ENCODE peak calls at places on chromosomes 4 and X, in seven cellular contexts. Q, O, W, P, M, Y and G are unnamed samples.

GRCh38 chr4:147289181-147289580 is 191.7 kb upstream of the EDNRA start:
- DNase-seq in W (peak), P (peak), M (peak), O (no peak), Q (no peak), Y (no peak), G (no peak)

GRCh38 chr4:3184725-3185124 is 64.2 kb upstream of the MSANTD1 start:
- DNase-seq in P (no peak), W (no peak), Y (no peak), Q (no peak), O (no peak), M (no peak), G (no peak)

GRCh38 chr4:169272265-169272886 is 1.6 kb upstream of the SH3RF1 start:
- DNase-seq in P (peak), M (peak), Y (no peak), Q (no peak), W (peak), O (peak), G (peak)

GRCh38 chr4:126051709-126052424 is 737.1 kb downstream of the FAT4 start:
- DNase-seq in P (peak), O (peak), Q (no peak), Y (no peak), M (peak), W (peak), G (peak)

GRCh38 chrX:150616863-150617198 is 48.4 kb downstream of the MTM1 start:
- DNase-seq in O (peak), W (peak), Q (no peak), Y (no peak), P (peak), M (no peak), G (peak)

GRCh38 chrX:133983974-133984578 is 1.3 kb downstream of the GPC3 start:
- DNase-seq in P (no peak), M (no peak), W (peak), Y (no peak), Q (no peak), O (no peak), G (no peak)

GRCh38 chr4:149768477-149768876 is 47.2 kb downstream of the IQCM start:
- DNase-seq in Q (no peak), M (no peak), Y (no peak), P (no peak), O (no peak), W (no peak), G (no peak)

GRCh38 chrX:132023117-132023895 is at the start of gene STK26:
- DNase-seq in P (peak), M (peak), O (no peak), Y (peak), Q (peak), W (peak), G (peak)

GRCh38 chr4:40749717-40750460 is at the start of gene NSUN7:
- DNase-seq in Q (peak), P (no peak), O (no peak), W (peak), M (no peak), Y (peak), G (no peak)

GRCh38 chr4:37623125-37623524 is 63.1 kb downstream of the RELL1 start:
- DNase-seq in Y (no peak), M (no peak), O (no peak), P (peak), Q (no peak), W (peak), G (no peak)

GRCh38 chr4:7379161-7379560 is 55.6 kb downstream of the PSAPL1 start:
- DNase-seq in M (no peak), P (no peak), Q (no peak), Y (no peak), O (no peak), W (no peak), G (no peak)

GRCh38 chrX:115372026-115372610 is 82.6 kb downstream of the LUZP4 start:
- DNase-seq in M (peak), Q (no peak), W (peak), Y (no peak), P (peak), O (peak), G (peak)

GRCh38 chrX:118520206-118520857 is 24.7 kb downstream of the DOCK11 start:
- DNase-seq in W (peak), M (peak), O (peak), Q (no peak), Y (no peak), P (peak), G (peak)

GRCh38 chr4:169383724-169384123 is 113.0 kb upstream of the SH3RF1 start:
- DNase-seq in W (peak), Y (no peak), P (peak), Q (no peak), O (peak), M (peak), G (peak)

GRCh38 chr4:87058272-87059073 is 123.7 kb downstream of the AFF1 start:
- DNase-seq in W (peak), M (no peak), Y (no peak), Q (no peak), P (no peak), O (no peak), G (no peak)

GRCh38 chrX:96705905-96706304 is 21.3 kb downstream of the DIAPH2 start:
- DNase-seq in P (no peak), Q (no peak), M (no peak), O (no peak), Y (no peak), W (no peak), G (no peak)

GRCh38 chrX:149510386-149510785 is 5.3 kb upstream of the IDS start:
- DNase-seq in Y (no peak), Q (no peak), M (peak), O (no peak), W (peak), P (peak), G (peak)

GRCh38 chr4:125368161-125368560 is 53.4 kb downstream of the FAT4 start:
- DNase-seq in M (peak), W (peak), P (peak), O (peak), Q (no peak), Y (no peak), G (peak)

GRCh38 chr4:76726141-76726540 is 171.8 kb downstream of the SOWAHB start:
- DNase-seq in M (peak), Y (no peak), P (no peak), O (peak), Q (no peak), W (peak), G (no peak)

GRCh38 chrX:18983711-18984380 is at the start of gene PHKA2:
- DNase-seq in P (peak), Y (peak), O (no peak), Q (peak), M (peak), W (peak), G (no peak)

GRCh38 chr4:116925900-116926457 is 159.4 kb downstream of the TRAM1L1 start:
- DNase-seq in M (no peak), P (no peak), O (no peak), Q (no peak), W (peak), Y (no peak), G (no peak)

GRCh38 chr4:151227731-151228130 is 49.2 kb upstream of the PRSS48 start:
- DNase-seq in M (peak), Y (peak), O (peak), P (peak), W (peak), Q (peak), G (peak)

GRCh38 chrX:117910216-117910615 is 206.4 kb downstream of the KLHL13 start:
- DNase-seq in P (no peak), Q (no peak), W (no peak), Y (no peak), M (no peak), O (peak), G (no peak)

GRCh38 chrX:139932901-139933796 is at the start of gene ATP11C:
- DNase-seq in M (peak), Y (peak), Q (peak), O (peak), W (peak), P (peak), G (peak)

GRCh38 chr4:150078041-150078995 is at the start of gene DCLK2:
- DNase-seq in P (peak), W (peak), Y (peak), Q (peak), M (peak), O (peak), G (peak)

GRCh38 chrX:96683997-96684338 is 674 bp upstream of the DIAPH2 start:
- DNase-seq in W (peak), P (peak), Y (no peak), Q (no peak), O (no peak), M (no peak), G (no peak)

GRCh38 chrX:10981491-10981890 is 129.6 kb upstream of the HCCS start:
- DNase-seq in M (no peak), Q (no peak), W (no peak), O (no peak), Y (no peak), P (no peak), G (no peak)

GRCh38 chr4:107380836-107381438 is 339.1 kb downstream of the PAPSS1 start:
- DNase-seq in O (no peak), M (no peak), W (peak), P (peak), Y (no peak), Q (no peak), G (no peak)

GRCh38 chr4:4685810-4686209 is 144.0 kb upstream of the STX18 start:
- DNase-seq in W (no peak), M (no peak), O (no peak), Y (no peak), Q (no peak), P (no peak), G (peak)

GRCh38 chrX:78997870-78998558 is 52.8 kb downstream of the P2RY10 start:
- DNase-seq in W (no peak), M (no peak), O (no peak), P (no peak), Y (no peak), Q (no peak), G (no peak)

GRCh38 chr4:5968246-5968645 is 50.0 kb downstream of the C4orf50 start:
- DNase-seq in O (no peak), Q (peak), W (no peak), P (no peak), M (no peak), Y (no peak), G (no peak)

GRCh38 chrX:7891928-7892327 is 35.3 kb downstream of the PNPLA4 start:
- DNase-seq in M (peak), Q (no peak), Y (no peak), O (no peak), P (no peak), W (no peak), G (no peak)

GRCh38 chrX:40008841-40009461 is 88.8 kb downstream of the BCOR start:
- DNase-seq in Y (peak), W (peak), O (no peak), Q (no peak), P (no peak), M (peak), G (no peak)

DNA sequence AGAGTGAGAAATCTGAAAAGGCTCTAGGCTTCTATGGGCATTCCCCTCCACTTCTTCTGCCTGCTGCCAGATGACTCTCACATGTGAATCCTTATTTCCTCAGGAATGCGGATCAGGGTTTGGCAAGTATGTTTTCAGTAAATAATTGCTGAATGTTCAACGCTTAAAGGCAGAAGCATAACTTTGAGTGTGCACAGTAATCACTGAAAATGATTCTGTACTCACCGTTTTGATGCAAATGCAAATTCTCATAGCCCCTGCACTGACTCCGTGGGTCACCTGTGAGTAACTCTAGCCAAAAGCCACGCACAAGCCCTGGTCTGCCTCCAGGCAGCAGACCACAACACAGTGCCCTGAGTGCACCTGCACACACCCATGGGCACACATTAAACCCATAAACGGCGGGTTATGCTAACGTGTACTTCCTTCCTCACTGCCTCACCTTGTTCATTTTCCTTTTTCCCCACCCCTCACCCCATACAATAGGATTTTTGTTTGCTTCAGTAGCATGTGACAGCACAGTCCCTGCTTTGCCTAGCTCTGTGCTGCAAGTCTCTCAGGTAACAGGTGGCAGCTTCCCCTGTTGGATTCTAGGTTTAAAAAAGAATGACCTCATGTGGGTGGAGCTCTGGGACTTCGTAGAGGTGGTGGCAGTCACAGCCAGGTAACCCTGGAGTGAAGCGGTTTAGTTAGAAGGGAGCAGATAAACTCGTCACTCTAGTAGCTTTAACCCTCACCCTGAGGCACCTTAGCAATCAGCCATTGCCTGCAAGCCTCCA is at the start of gene ARHGEF38:
- DNase-seq in Q (no peak), O (peak), W (peak), Y (no peak), M (no peak), P (peak), G (no peak)
- H3K4me3 ChIP-seq in Q (no peak), O (no peak), W (no peak), Y (no peak), M (no peak), P (no peak), G (no peak)

DNA sequence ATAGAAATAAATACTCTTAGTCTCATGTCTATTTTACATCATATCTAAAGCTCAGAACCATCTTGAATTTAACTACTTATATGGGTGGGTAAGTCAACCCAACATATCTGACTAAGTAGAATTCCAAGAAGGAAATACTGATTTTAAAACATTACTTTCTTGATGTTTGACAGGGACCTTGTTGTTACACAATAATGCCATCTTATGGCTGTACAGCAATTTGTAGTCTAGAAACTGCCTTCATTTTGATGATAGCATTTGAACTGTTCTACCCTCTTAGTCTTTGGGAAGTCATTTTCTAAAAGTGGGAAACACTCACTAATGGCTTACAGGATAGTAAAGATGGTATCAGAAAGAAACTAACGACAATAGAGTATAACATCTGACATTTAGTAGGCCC is 929.5 kb downstream of the DMD start:
- DNase-seq in M (no peak), O (no peak), W (no peak), Y (no peak), P (no peak), Q (no peak), G (no peak)
- TF ChIP-seq CTCF in M (no peak), O (no peak), W (no peak), Y (no peak), P (no peak), Q (no peak), G (no peak)

GRCh38 chr4:185127021-185127925 is 15.8 kb upstream of the SLC25A4 start:
- DNase-seq in M (peak), W (peak), Y (peak), Q (no peak), O (no peak), P (no peak), G (no peak)

GRCh38 chr4:185123479-185123878 is 19.6 kb upstream of the SLC25A4 start:
- DNase-seq in M (no peak), Q (no peak), O (no peak), P (no peak), Y (no peak), W (no peak), G (no peak)

GRCh38 chr4:185119927-185120630 is 23.0 kb upstream of the SLC25A4 start:
- DNase-seq in W (no peak), M (no peak), Q (no peak), P (no peak), Y (no peak), O (peak), G (no peak)

GRCh38 chr4:185120631-185120946 is 22.5 kb upstream of the SLC25A4 start:
- DNase-seq in Q (no peak), Y (no peak), W (no peak), M (no peak), O (no peak), P (no peak), G (no peak)

DNA sequence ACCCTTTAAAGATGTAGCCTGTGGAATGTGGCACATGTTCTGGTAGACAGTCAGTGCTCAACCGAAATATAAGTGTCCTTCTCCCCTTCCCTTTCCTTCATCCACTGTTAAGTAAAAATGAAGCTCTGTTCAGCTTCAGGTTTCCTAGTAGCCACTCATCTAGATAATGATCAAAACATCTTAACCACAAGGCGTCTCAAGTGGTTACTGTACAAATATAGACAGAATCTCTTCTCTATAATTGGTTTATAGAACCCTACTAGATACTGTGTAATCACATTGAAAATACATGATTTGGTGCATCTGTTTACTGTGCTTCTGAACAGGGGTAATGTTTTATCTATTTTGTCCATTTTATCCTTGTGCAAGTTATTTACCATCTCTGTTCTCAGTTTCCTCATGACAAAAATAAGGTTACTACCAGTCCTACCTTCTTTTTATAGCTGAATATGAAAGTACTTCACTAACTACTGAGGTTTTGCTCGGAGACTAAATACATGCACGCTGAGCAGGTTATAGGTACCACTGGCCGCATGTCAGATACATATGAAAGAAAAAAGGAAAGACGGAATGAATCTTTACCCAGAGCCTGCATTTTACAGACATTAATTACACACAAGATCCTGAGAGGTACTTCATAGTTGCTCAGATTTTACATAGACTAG is 20.3 kb upstream of the SLC25A4 start:
- DNase-seq in P (no peak), Y (no peak), O (no peak), Q (no peak), W (no peak), M (no peak), G (no peak)
- H3K4me3 ChIP-seq in P (no peak), Y (no peak), O (no peak), Q (no peak), W (no peak), M (no peak), G (no peak)

DNA sequence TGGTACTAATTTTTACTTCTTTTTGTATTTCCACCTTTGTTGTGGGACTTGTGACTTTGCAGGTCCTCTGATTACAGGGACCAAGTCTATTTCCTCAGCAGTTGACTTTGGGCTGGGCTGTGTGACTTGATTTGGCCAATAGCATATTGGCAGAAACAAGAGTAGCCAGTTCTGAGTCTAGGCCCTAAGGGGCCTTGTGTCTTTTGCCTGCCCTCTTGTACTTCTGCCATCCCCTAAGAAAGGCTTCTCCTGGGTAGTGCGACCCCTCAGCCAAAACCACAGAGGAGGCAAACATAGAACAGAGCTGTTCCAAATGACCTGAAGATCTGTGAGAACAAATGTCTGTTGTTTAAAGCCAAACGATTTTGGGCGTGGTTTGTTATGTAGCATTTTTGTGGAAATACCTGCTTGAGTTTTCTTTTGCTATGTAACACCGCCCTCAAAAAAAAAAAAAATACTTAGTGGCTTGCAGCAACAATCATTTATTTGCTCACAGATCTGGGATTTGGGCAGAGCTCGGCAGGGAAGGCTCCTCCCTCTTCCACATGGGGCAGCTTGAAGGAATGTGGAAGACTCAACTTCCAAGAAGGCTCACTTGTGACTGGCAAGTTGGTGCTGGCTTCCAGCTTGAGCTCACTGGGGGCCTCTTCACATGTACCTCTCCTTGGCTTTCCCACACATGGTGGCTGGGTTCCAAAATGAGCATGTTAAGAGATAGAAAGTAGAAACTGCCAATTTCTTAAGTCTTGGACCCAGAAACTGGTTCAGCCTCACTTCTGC is 423.0 kb upstream of the CNKSR2 start:
- DNase-seq in Q (no peak), Y (no peak), P (no peak), O (no peak), W (no peak), M (no peak), G (no peak)
- TF ChIP-seq CTCF in Q (no peak), Y (no peak), P (no peak), O (no peak), W (no peak), M (no peak), G (no peak)

GRCh38 chr4:54092800-54093608 is 7.0 kb upstream of the GSX2 start:
- DNase-seq in Q (no peak), M (no peak), W (no peak), O (no peak), P (no peak), Y (no peak), G (no peak)
- H3K4me3 ChIP-seq in Q (no peak), M (no peak), W (no peak), O (no peak), P (no peak), Y (no peak), G (no peak)

DNA sequence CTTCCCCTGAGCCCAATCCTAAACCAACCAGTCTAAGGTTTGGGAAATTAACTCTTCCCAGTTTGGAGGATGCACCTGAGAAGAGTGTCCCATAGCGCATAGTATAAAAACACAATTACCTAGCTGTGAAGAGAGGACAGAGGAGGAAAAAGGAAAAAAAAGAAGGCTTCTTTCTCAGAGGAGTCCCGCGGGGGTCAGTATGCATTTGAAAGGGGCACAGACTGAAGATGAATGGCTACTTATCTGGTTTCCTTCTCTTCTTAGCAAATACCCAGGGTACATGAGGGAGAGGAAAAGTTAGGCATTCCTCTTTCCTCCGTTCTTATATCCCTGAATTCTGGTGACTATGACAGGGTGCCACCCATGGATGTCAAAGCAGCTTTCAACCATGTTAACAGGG is 96.9 kb downstream of the TMEM47 start:
- DNase-seq in P (no peak), Q (no peak), M (no peak), Y (no peak), O (no peak), W (no peak), G (no peak)
- TF ChIP-seq CTCF in P (no peak), Q (no peak), M (no peak), Y (no peak), O (no peak), W (no peak), G (no peak)

GRCh38 chr4:182082910-182083309 is 160.3 kb upstream of the TENM3 start:
- DNase-seq in O (no peak), W (no peak), M (no peak), Y (no peak), Q (no peak), P (no peak), G (no peak)

GRCh38 chr4:182089326-182089725 is 153.9 kb upstream of the TENM3 start:
- DNase-seq in Y (no peak), O (no peak), M (no peak), P (peak), W (peak), Q (no peak), G (peak)

GRCh38 chr4:182085051-182085480 is 158.1 kb upstream of the TENM3 start:
- DNase-seq in Q (no peak), M (peak), P (no peak), Y (no peak), W (no peak), O (no peak), G (no peak)

GRCh38 chr4:182083681-182084410 is 159.4 kb upstream of the TENM3 start:
- DNase-seq in O (no peak), P (no peak), Y (no peak), W (no peak), M (no peak), Q (no peak), G (no peak)
- H3K4me3 ChIP-seq in O (no peak), P (no peak), Y (no peak), W (no peak), M (no peak), Q (no peak), G (no peak)